ENCODE peak calls at places on chromosomes 2 and 18, in six cellular contexts. L, O, R, G, U and C are unnamed samples.

GRCh38 chr18:48637081-48637990 is 98.5 kb downstream of the CTIF start:
- DNase-seq in L (no peak), O (no peak), R (no peak), G (no peak), U (no peak), C (no peak)

GRCh38 chr2:75208738-75209137 is 9.4 kb upstream of the TACR1 start:
- DNase-seq in L (peak), O (no peak), R (no peak), G (no peak), U (no peak), C (no peak)

GRCh38 chr18:62033756-62034155 is 140.9 kb upstream of the RNF152 start:
- DNase-seq in L (no peak), O (no peak), R (no peak), G (no peak), U (no peak), C (no peak)

GRCh38 chr2:8821276-8822217 is 15.9 kb downstream of the KIDINS220 start:
- DNase-seq in L (no peak), O (no peak), R (peak), G (no peak), U (peak), C (peak)

GRCh38 chr2:21413082-21413481 is 289.3 kb downstream of the TDRD15 start:
- DNase-seq in L (no peak), O (no peak), R (no peak), G (no peak), U (no peak), C (no peak)

GRCh38 chr18:21703241-21703820 is 1.2 kb downstream of the ABHD3 start:
- DNase-seq in L (no peak), O (no peak), R (no peak), G (no peak), U (no peak), C (no peak)

GRCh38 chr2:113248997-113249770 is 29.5 kb downstream of the PAX8 start:
- DNase-seq in L (no peak), O (peak), R (peak), G (peak), U (peak), C (peak)

GRCh38 chr2:10405441-10405840 is 42.7 kb downstream of the ODC1 start:
- DNase-seq in L (peak), O (no peak), R (no peak), G (peak), U (peak), C (peak)

GRCh38 chr2:219111375-219112069 is 49.1 kb downstream of the NHEJ1 start:
- DNase-seq in L (no peak), O (no peak), R (no peak), G (no peak), U (no peak), C (no peak)

GRCh38 chr2:181190711-181191110 is 210.3 kb downstream of the UBE2E3 start:
- DNase-seq in L (no peak), O (no peak), R (no peak), G (no peak), U (no peak), C (no peak)

GRCh38 chr18:10488022-10488421 is 33.6 kb downstream of the APCDD1 start:
- DNase-seq in L (no peak), O (no peak), R (no peak), G (no peak), U (no peak), C (no peak)

GRCh38 chr2:232622563-232622962 is 10.8 kb upstream of the EFHD1 start:
- DNase-seq in L (no peak), O (no peak), R (no peak), G (no peak), U (no peak), C (no peak)

GRCh38 chr2:162126145-162126926 is 25.7 kb downstream of the GCG start:
- DNase-seq in L (no peak), O (no peak), R (no peak), G (no peak), U (no peak), C (no peak)

GRCh38 chr2:42169869-42170465 is 814 bp downstream of the EML4 start:
- DNase-seq in L (no peak), O (no peak), R (no peak), G (no peak), U (no peak), C (no peak)

GRCh38 chr2:172442072-172442895 is 14.9 kb downstream of the ITGA6 start:
- DNase-seq in L (peak), O (no peak), R (no peak), G (peak), U (peak), C (no peak)

GRCh38 chr2:11292464-11293255 is 51.8 kb downstream of the ROCK2 start:
- DNase-seq in L (no peak), O (peak), R (no peak), G (no peak), U (no peak), C (no peak)

GRCh38 chr2:50065845-50066244 is 911.5 kb upstream of the FSHR start:
- DNase-seq in L (no peak), O (peak), R (no peak), G (no peak), U (no peak), C (no peak)

GRCh38 chr2:69995511-69995910 is 34.1 kb upstream of the ASPRV1 start:
- DNase-seq in L (no peak), O (no peak), R (no peak), G (no peak), U (no peak), C (no peak)

GRCh38 chr18:2627821-2628276 is 27.7 kb upstream of the SMCHD1 start:
- DNase-seq in L (peak), O (no peak), R (no peak), G (no peak), U (no peak), C (no peak)

GRCh38 chr2:190637331-190637734 is 11.6 kb upstream of the NAB1 start:
- DNase-seq in L (no peak), O (peak), R (no peak), G (no peak), U (no peak), C (no peak)

GRCh38 chr2:188244383-188244782 is 47.3 kb upstream of the GULP1 start:
- DNase-seq in L (no peak), O (no peak), R (no peak), G (no peak), U (no peak), C (no peak)

GRCh38 chr2:233075141-233075965 is 15.2 kb downstream of the INPP5D start:
- DNase-seq in L (no peak), O (no peak), R (no peak), G (no peak), U (no peak), C (no peak)

GRCh38 chr18:36496022-36496421 is 198.5 kb downstream of the FHOD3 start:
- DNase-seq in L (no peak), O (no peak), R (no peak), G (no peak), U (no peak), C (no peak)

GRCh38 chr18:456361-456821 is 44.1 kb downstream of the COLEC12 start:
- DNase-seq in L (no peak), O (no peak), R (peak), G (no peak), U (no peak), C (peak)

GRCh38 chr18:40473221-40473620 is 1481.8 kb upstream of the PIK3C3 start:
- DNase-seq in L (no peak), O (no peak), R (no peak), G (no peak), U (no peak), C (no peak)

GRCh38 chr2:19575618-19576017 is 217.2 kb upstream of the OSR1 start:
- DNase-seq in L (no peak), O (no peak), R (no peak), G (no peak), U (no peak), C (no peak)

GRCh38 chr2:19574788-19575260 is 216.4 kb upstream of the OSR1 start:
- DNase-seq in L (no peak), O (no peak), R (peak), G (no peak), U (no peak), C (no peak)

GRCh38 chr2:19577668-19578067 is 219.2 kb upstream of the OSR1 start:
- DNase-seq in L (peak), O (no peak), R (no peak), G (no peak), U (no peak), C (no peak)

GRCh38 chr2:19573784-19574183 is 215.4 kb upstream of the OSR1 start:
- DNase-seq in L (no peak), O (no peak), R (no peak), G (no peak), U (no peak), C (no peak)

GRCh38 chr2:19576411-19576810 is 218.0 kb upstream of the OSR1 start:
- DNase-seq in L (peak), O (no peak), R (no peak), G (no peak), U (no peak), C (no peak)
- H3K27ac ChIP-seq in L (peak), O (no peak), R (no peak), G (no peak), U (no peak), C (no peak)

DNA sequence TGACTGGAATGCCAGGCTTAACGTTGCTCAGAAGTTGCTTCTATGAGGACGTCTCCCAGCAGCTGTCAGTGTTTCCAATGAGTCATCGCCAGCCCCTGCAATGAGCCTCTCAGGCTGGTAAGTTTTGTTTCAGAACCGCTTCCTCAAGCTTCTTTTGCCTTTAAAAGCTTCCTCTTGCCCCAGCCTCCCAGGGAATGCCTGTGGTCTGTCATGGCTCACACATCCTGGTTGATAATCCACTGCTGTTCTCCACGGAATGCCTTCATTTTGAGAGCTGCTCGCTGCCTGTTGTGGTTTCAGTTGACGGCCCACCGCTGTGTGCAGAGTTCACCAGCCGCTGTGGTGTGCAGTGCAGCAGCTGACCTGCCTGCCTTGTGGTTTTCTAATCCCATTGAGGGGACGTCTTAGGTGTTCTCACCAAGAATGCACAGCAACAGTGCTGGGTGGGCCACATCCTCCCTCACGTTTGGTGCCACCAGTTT is 96.4 kb downstream of the RTP5 start:
- DNase-seq in L (peak), O (peak), R (peak), G (peak), U (no peak), C (no peak)
- H3K27ac ChIP-seq in L (no peak), O (peak), R (peak), G (peak), U (no peak), C (no peak)

DNA sequence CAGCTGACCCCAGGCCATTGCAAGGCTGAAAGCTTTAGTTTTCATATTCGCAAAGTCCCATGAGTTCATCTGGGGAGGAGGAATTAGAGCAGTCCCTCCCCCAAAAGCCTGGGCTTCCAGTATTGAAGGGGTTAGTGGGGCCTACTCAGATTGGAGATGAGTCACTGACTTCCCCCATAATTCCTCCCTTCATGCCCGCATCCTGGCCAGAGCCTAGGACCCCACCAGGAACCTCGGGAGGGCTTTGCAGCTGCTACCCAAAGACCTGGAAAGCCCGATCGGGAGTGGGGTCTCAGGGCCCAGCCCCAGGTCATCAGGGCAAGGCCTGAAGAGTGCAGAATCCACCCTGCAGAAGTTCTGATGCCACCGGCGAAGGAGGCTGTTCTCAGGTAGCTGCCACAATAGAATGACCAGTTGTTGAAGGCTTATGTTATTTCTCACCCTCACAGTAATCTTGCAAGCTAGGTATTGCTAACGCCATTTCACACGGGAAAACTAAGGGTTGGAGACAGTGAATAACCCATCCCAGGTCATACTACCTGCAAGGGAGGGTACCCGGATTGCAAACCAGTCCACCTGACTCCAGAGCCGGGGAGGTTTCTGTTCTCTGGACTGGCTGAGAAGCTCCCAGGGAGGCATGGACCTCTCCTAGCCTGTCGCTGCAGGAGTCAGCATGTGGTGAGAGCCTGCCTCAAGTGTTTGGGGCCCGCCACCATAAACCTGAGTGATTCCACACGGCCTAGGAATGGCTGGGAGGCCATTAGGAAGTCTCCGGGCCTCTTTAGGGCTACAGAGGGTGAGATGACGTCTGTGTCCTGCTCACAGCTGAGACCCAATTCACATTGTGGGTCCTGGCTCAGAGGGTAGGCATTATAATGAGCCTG is 5.8 kb upstream of the ARID5A start:
- DNase-seq in L (no peak), O (no peak), R (no peak), G (no peak), U (no peak), C (no peak)
- H3K27ac ChIP-seq in L (no peak), O (no peak), R (peak), G (no peak), U (no peak), C (no peak)

DNA sequence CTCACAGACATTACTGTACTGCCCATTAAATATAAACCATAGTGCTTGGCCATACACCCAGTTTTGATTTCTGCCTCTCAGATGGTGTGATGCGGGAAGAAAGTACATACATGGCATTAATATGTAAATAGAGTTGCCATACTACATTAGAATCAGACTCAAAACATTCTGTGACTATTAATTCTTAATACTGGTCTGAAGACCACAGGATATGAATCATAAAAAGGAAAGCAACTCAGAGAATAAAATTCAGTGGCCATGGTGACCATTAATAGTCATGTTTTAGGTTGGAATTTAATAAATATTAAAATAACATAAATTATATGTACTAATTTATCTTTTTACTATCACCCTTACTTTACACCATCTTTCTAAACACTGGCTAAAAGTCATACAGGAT is 33.0 kb upstream of the WDR75 start:
- DNase-seq in L (no peak), O (no peak), R (no peak), G (no peak), U (no peak), C (no peak)
- H3K27ac ChIP-seq in L (no peak), O (no peak), R (peak), G (peak), U (peak), C (no peak)

GRCh38 chr2:25939257-25939668 is 43.0 kb downstream of the KIF3C start:
- DNase-seq in L (peak), O (no peak), R (no peak), G (no peak), U (no peak), C (no peak)
- H3K27ac ChIP-seq in L (peak), O (peak), R (peak), G (no peak), U (no peak), C (no peak)

GRCh38 chr2:45745231-45745630 is 93.8 kb downstream of the PRKCE start:
- DNase-seq in L (no peak), O (no peak), R (no peak), G (no peak), U (no peak), C (no peak)

GRCh38 chr2:45739796-45740485 is 88.5 kb downstream of the PRKCE start:
- DNase-seq in L (no peak), O (no peak), R (no peak), G (no peak), U (no peak), C (no peak)

GRCh38 chr2:45743531-45744391 is 92.3 kb downstream of the PRKCE start:
- DNase-seq in L (no peak), O (no peak), R (peak), G (no peak), U (no peak), C (no peak)

GRCh38 chr2:45736757-45737704 is 85.6 kb downstream of the PRKCE start:
- DNase-seq in L (no peak), O (no peak), R (no peak), G (no peak), U (no peak), C (no peak)

GRCh38 chr2:45741451-45741850 is 90.0 kb downstream of the PRKCE start:
- DNase-seq in L (no peak), O (no peak), R (no peak), G (no peak), U (peak), C (no peak)
- H3K27ac ChIP-seq in L (no peak), O (no peak), R (peak), G (no peak), U (no peak), C (no peak)

DNA sequence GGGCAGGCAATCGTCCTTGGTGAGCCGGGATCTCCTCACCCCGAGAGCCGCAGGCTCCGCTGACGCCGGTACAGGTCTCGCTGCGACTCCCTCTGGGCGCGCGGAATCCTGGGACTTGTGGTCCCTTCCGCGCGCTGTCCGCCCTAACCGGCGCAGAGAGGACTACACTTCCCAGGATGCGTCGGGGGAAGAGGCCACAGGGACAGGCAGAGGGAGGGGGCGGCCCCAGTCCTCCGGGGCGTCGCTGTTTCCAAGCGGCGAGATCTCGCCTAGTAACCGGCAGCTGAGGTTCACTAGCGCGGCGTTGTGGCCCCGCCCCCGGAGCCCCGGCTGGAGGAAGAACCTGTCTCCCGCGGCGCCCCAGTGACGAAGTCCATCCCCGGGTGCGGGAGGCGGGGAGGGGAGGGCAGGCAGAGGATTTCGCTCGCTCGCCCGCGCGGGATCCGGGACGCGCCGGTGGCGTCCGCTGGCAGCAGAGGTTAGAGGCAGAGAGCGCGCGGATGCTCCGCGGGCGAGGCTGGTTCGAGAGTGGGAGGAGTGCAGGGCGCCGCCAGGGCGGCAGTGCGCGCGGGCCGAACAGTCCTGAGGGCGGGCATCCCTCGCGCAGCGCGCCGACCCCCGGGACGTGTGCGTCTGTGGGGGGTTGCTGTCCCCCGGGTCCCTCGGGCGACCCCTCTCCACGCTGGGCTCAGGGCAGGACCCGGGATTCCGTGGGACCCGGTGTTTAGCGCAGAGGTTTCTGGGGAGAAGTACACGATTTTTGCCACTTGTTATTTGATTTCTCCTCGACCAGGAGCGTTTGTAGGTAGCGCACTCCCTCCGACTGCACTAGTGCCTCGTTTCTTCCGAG is at the start of gene EML6:
- DNase-seq in L (peak), O (peak), R (peak), G (peak), U (peak), C (peak)
- H3K27ac ChIP-seq in L (peak), O (no peak), R (peak), G (peak), U (peak), C (peak)

GRCh38 chr2:15826273-15826717 is 114.1 kb upstream of the MYCN start:
- DNase-seq in L (no peak), O (no peak), R (no peak), G (no peak), U (no peak), C (no peak)
- H3K27ac ChIP-seq in L (no peak), O (no peak), R (no peak), G (no peak), U (no peak), C (no peak)

DNA sequence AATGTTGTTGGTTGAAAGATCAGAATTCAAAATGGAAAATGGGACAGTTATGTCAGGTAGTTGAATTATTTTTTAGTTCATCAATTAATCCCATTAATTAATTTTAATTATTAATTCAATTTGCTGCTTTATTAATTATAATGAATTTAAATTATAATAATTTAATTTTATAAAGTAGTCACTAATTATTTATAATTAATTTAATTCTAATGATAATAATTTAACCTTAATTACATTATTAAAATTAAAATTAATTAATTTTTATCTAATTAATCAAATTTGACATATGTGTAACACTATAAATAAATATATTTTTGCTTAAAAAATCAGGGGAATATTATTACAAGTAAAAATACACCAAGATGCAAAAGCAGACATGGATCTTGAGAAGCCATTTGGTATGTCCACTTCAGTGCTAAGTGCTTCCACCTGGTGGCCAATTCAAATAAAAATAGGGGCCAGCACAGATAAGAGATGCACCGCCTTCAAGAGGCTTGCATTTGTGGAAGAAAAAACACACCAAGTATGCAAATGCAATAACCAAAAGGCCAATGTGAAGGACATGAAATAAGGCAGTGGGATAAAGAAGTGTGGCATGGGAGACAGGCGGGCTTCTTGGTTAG is 73.2 kb downstream of the MBP start:
- DNase-seq in L (peak), O (peak), R (peak), G (no peak), U (no peak), C (no peak)
- H3K27ac ChIP-seq in L (no peak), O (no peak), R (peak), G (peak), U (no peak), C (no peak)

DNA sequence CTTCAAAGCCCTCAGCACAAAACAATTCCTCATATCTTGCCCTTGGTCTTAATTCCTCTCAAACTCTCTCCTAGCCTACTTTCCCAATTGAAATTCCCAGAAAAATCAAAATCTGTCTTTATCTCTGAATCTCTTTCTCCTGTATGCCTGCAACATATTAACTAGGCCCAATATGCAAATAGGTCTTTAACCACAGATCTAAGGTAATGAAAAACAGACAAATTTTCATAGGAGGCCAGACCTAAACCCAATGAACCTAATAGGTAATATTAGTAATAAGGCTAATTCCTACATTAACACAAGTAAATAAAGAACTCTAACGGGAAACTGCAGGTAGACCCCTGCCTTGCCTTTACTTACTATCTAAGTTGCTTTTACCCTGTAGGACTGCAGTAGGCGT is 41.4 kb downstream of the WDR33 start:
- DNase-seq in L (no peak), O (no peak), R (no peak), G (no peak), U (no peak), C (no peak)
- H3K27ac ChIP-seq in L (no peak), O (no peak), R (no peak), G (no peak), U (no peak), C (no peak)